ENCODE peak calls at places on chromosomes 4 and X, in seven cellular contexts. F is kidney; C is tibial nerve; K is effector memory CD8-positive, alpha-beta T cell; E is H54; X is choroid plexus epithelial cell; Z is upper lobe of left lung. U is an unnamed sample.

GRCh38 chr4:184851200-184851541 is 25.4 kb upstream of the ACSL1 start:
- DNase-seq in F (no peak), C (no peak), K (no peak), E (no peak), X (peak; percentile 67), Z (no peak), U (no peak)

GRCh38 chrX:38754102-38754790 is 47.0 kb upstream of the MID1IP1 start:
- DNase-seq in F (no peak), C (peak; percentile 52), K (peak; percentile 1), E (no peak), X (peak; percentile 73), Z (no peak), U (peak; percentile 53)

GRCh38 chrX:104284407-104285000 is 29.8 kb upstream of the ESX1 start:
- DNase-seq in F (no peak), C (no peak), K (no peak), E (peak; percentile 6), X (no peak), Z (no peak), U (no peak)

GRCh38 chrX:53048169-53049126 is at the start of gene GPR173:
- DNase-seq in F (peak; percentile 81), C (peak; percentile 17), K (no peak), E (peak; percentile 14), X (peak; percentile 64), Z (peak; percentile 71), U (no peak)

GRCh38 chr4:72522440-72522839 is 46.6 kb downstream of the ADAMTS3 start:
- DNase-seq in F (no peak), C (no peak), K (no peak), E (no peak), X (no peak), Z (no peak), U (no peak)

GRCh38 chr4:4554234-4554633 is 12.4 kb upstream of the STX18 start:
- DNase-seq in F (no peak), C (no peak), K (no peak), E (no peak), X (peak; percentile 28), Z (no peak), U (no peak)

GRCh38 chr4:112817933-112818921 is 181.3 kb downstream of the LARP7 start:
- DNase-seq in F (peak; percentile 70), C (peak; percentile 77), K (no peak), E (peak; percentile 69), X (peak; percentile 94), Z (peak; percentile 37), U (peak; percentile 79)

GRCh38 chr4:90798948-90799347 is 671.8 kb downstream of the CCSER1 start:
- DNase-seq in F (no peak), C (no peak), K (no peak), E (no peak), X (no peak), Z (peak; percentile 11), U (no peak)

GRCh38 chr4:69896530-69897116 is 34.2 kb upstream of the CSN1S1 start:
- DNase-seq in F (no peak), C (no peak), K (no peak), E (no peak), X (peak; percentile 67), Z (no peak), U (no peak)

GRCh38 chr4:138919094-138919936 is 96.3 kb upstream of the NOCT start:
- DNase-seq in F (peak; percentile 84), C (peak; percentile 48), K (peak; percentile 8), E (peak; percentile 16), X (peak; percentile 89), Z (no peak), U (peak; percentile 72)

GRCh38 chr4:7020290-7020689 is 22.9 kb upstream of the TADA2B start:
- DNase-seq in F (no peak), C (no peak), K (no peak), E (no peak), X (no peak), Z (no peak), U (no peak)

GRCh38 chrX:153065389-153065788 is 6.9 kb upstream of the PNMA6A start:
- DNase-seq in F (no peak), C (no peak), K (no peak), E (peak; percentile 42), X (no peak), Z (no peak), U (no peak)

GRCh38 chr4:168511780-168512467 is 15.1 kb downstream of the PALLD start:
- DNase-seq in F (no peak), C (no peak), K (peak; percentile 41), E (no peak), X (no peak), Z (peak; percentile 3), U (no peak)

GRCh38 chrX:109886122-109886761 is 116.7 kb upstream of the TMEM164 start:
- DNase-seq in F (no peak), C (peak; percentile 16), K (peak; percentile 2), E (peak; percentile 27), X (peak; percentile 72), Z (no peak), U (peak; percentile 40)

GRCh38 chr4:4865705-4866123 is 6.2 kb downstream of the MSX1 start:
- DNase-seq in F (peak; percentile 22), C (no peak), K (no peak), E (no peak), X (no peak), Z (no peak), U (no peak)

GRCh38 chr4:104128850-104129213 is 365.9 kb downstream of the CXXC4 start:
- DNase-seq in F (no peak), C (no peak), K (no peak), E (no peak), X (no peak), Z (no peak), U (no peak)

GRCh38 chr4:105951198-105951597 is 55.9 kb downstream of the NPNT start:
- DNase-seq in F (no peak), C (no peak), K (no peak), E (no peak), X (peak; percentile 72), Z (no peak), U (no peak)

GRCh38 chr4:164821711-164822110 is 55.3 kb upstream of the APELA start:
- DNase-seq in F (no peak), C (no peak), K (no peak), E (no peak), X (no peak), Z (no peak), U (no peak)

GRCh38 chr4:188911199-188911598 is 772.0 kb downstream of the TRIML1 start:
- DNase-seq in F (no peak), C (no peak), K (no peak), E (no peak), X (no peak), Z (no peak), U (no peak)

GRCh38 chr4:99457270-99457669 is 22.1 kb upstream of the ADH7 start:
- DNase-seq in F (no peak), C (no peak), K (no peak), E (no peak), X (peak; percentile 10), Z (no peak), U (no peak)

GRCh38 chrX:153492543-153492942 is 2.2 kb upstream of the BGN start:
- DNase-seq in F (no peak), C (no peak), K (no peak), E (no peak), X (no peak), Z (no peak), U (no peak)

GRCh38 chr4:147984065-147984777 is 252.3 kb downstream of the ARHGAP10 start:
- DNase-seq in F (no peak), C (no peak), K (no peak), E (no peak), X (peak; percentile 82), Z (no peak), U (no peak)

GRCh38 chrX:74636749-74637314 is 22.4 kb upstream of the RLIM start:
- DNase-seq in F (peak; percentile 32), C (no peak), K (no peak), E (no peak), X (no peak), Z (no peak), U (no peak)

GRCh38 chr4:186934841-186935443 is 211.3 kb upstream of the FAT1 start:
- DNase-seq in F (no peak), C (no peak), K (no peak), E (no peak), X (peak; percentile 23), Z (no peak), U (no peak)

GRCh38 chr4:115090483-115091075 is 22.8 kb downstream of the NDST4 start:
- DNase-seq in F (no peak), C (no peak), K (no peak), E (no peak), X (peak; percentile 43), Z (no peak), U (peak; percentile 29)

GRCh38 chr4:6688879-6689505 is 4.7 kb upstream of the S100P start:
- DNase-seq in F (peak; percentile 78), C (peak; percentile 48), K (peak; percentile 68), E (peak; percentile 81), X (peak; percentile 97), Z (no peak), U (no peak)

GRCh38 chr4:107018336-107018735 is 17.8 kb downstream of the DKK2 start:
- DNase-seq in F (no peak), C (no peak), K (no peak), E (no peak), X (no peak), Z (no peak), U (no peak)

GRCh38 chr4:15778191-15778741 is at the start of gene CD38:
- DNase-seq in F (peak; percentile 79), C (no peak), K (peak; percentile 9), E (no peak), X (peak; percentile 53), Z (no peak), U (no peak)

GRCh38 chr4:171390626-171391025 is 422.6 kb upstream of the GALNTL6 start:
- DNase-seq in F (no peak), C (no peak), K (no peak), E (no peak), X (no peak), Z (no peak), U (no peak)

GRCh38 chrX:138771042-138771441 is 59.5 kb upstream of the FGF13 start:
- DNase-seq in F (no peak), C (no peak), K (no peak), E (no peak), X (no peak), Z (no peak), U (no peak)

GRCh38 chrX:153608376-153608775 is 9.4 kb upstream of the CCNQ start:
- DNase-seq in F (no peak), C (no peak), K (no peak), E (no peak), X (no peak), Z (no peak), U (no peak)

GRCh38 chrX:11464360-11464759 is 171.1 kb downstream of the AMELX start:
- DNase-seq in F (no peak), C (no peak), K (no peak), E (no peak), X (no peak), Z (no peak), U (no peak)

GRCh38 chrX:143429021-143429570 is 88.2 kb downstream of the SPANXN3 start:
- DNase-seq in F (no peak), C (no peak), K (no peak), E (peak; percentile 5), X (no peak), Z (no peak), U (no peak)

GRCh38 chr4:20359692-20360091 is 108.0 kb downstream of the SLIT2 start:
- DNase-seq in F (no peak), C (no peak), K (no peak), E (no peak), X (no peak), Z (no peak), U (no peak)

GRCh38 chrX:134161162-134161561 is 75.8 kb upstream of the CCDC160 start:
- DNase-seq in F (no peak), C (no peak), K (no peak), E (no peak), X (no peak), Z (no peak), U (no peak)

GRCh38 chr4:156799121-156799589 is 172.4 kb downstream of the PDGFC start:
- DNase-seq in F (no peak), C (no peak), K (no peak), E (no peak), X (peak; percentile 65), Z (no peak), U (no peak)

GRCh38 chr4:57048590-57049304 is 61.4 kb downstream of the IGFBP7 start:
- DNase-seq in F (no peak), C (no peak), K (no peak), E (no peak), X (no peak), Z (no peak), U (no peak)

GRCh38 chr4:111011458-111011857 is 388.6 kb upstream of the PITX2 start:
- DNase-seq in F (no peak), C (no peak), K (no peak), E (no peak), X (no peak), Z (no peak), U (no peak)

U was measured in NCI-H460.